ENCODE peak calls at places on chromosomes 2 and 18, in six cellular contexts. S is endothelial cell; V is AG08396; P is esophagus muscularis mucosa; G is activated T-helper 1 cell treated with anti-CD3 and anti-CD28 coated beads, Interleukin-12 subunit alpha, Interleukin-12 subunit beta, Interleukin-2, Interleukin-4 antibody, amounts not matched to agents 30 ng/mL and 10 ng/mL and 1 ng/mL, durations not matched to agents 14 hours and 24 hours and 36 hours; F is CD8-positive, alpha-beta T cell. H is an unnamed sample.

GRCh38 chr18:24421831-24422230 is 4.6 kb upstream of the IMPACT start:
- DNase-seq in S (no peak), V (no peak), P (no peak), G (no peak), F (no peak), H (no peak)

GRCh38 chr2:118987886-118988285 is 45.9 kb downstream of the MARCO start:
- DNase-seq in S (peak; percentile 1), V (no peak), P (no peak), G (no peak), F (no peak), H (no peak)

GRCh38 chr2:234808907-234809306 is 142.9 kb upstream of the SH3BP4 start:
- DNase-seq in S (no peak), V (no peak), P (no peak), G (no peak), F (no peak), H (no peak)

GRCh38 chr2:221100467-221101089 is 471.5 kb downstream of the EPHA4 start:
- DNase-seq in S (no peak), V (no peak), P (no peak), G (no peak), F (no peak), H (no peak)

GRCh38 chr2:144950874-144951560 is 431.1 kb upstream of the ZEB2 start:
- DNase-seq in S (no peak), V (peak; percentile 38), P (no peak), G (no peak), F (no peak), H (no peak)

GRCh38 chr2:641501-642430 is 35.4 kb downstream of the TMEM18 start:
- DNase-seq in S (no peak), V (no peak), P (peak; percentile 77), G (no peak), F (no peak), H (no peak)

GRCh38 chr2:20351555-20352229 is 1.0 kb upstream of the PUM2 start:
- DNase-seq in S (no peak), V (no peak), P (peak; percentile 92), G (no peak), F (no peak), H (no peak)

GRCh38 chr2:96842600-96842999 is 1.2 kb downstream of the ANKRD23 start:
- DNase-seq in S (no peak), V (no peak), P (no peak), G (no peak), F (no peak), H (no peak)

GRCh38 chr18:53944721-53945120 is 279.7 kb downstream of the MBD2 start:
- DNase-seq in S (peak; percentile 10), V (no peak), P (no peak), G (no peak), F (no peak), H (no peak)

GRCh38 chr2:239316562-239317465 is 84.0 kb downstream of the HDAC4 start:
- DNase-seq in S (no peak), V (peak; percentile 78), P (no peak), G (no peak), F (no peak), H (no peak)

GRCh38 chr2:205868773-205869333 is 186.6 kb downstream of the NRP2 start:
- DNase-seq in S (no peak), V (peak; percentile 24), P (no peak), G (peak; percentile 32), F (no peak), H (no peak)

GRCh38 chr2:51782874-51783765 is 751.2 kb upstream of the NRXN1 start:
- DNase-seq in S (no peak), V (no peak), P (no peak), G (no peak), F (no peak), H (no peak)

GRCh38 chr2:66897181-66897580 is 462.3 kb downstream of the MEIS1 start:
- DNase-seq in S (no peak), V (no peak), P (no peak), G (no peak), F (no peak), H (no peak)

GRCh38 chr2:239302808-239303557 is 97.8 kb downstream of the HDAC4 start:
- DNase-seq in S (no peak), V (no peak), P (no peak), G (no peak), F (no peak), H (no peak)

GRCh38 chr18:61719676-61720075 is 173.1 kb downstream of the RNF152 start:
- DNase-seq in S (peak; percentile 37), V (no peak), P (no peak), G (no peak), F (no peak), H (no peak)

GRCh38 chr18:9020221-9020620 is 82.3 kb upstream of the NDUFV2 start:
- DNase-seq in S (no peak), V (no peak), P (no peak), G (no peak), F (no peak), H (no peak)

GRCh38 chr2:222878877-222879601 is 18.2 kb downstream of the ACSL3 start:
- DNase-seq in S (no peak), V (no peak), P (no peak), G (no peak), F (no peak), H (no peak)

GRCh38 chr2:118881490-118882129 is 34.2 kb upstream of the EN1 start:
- DNase-seq in S (peak; percentile 83), V (peak; percentile 58), P (peak; percentile 60), G (peak; percentile 34), F (peak; percentile 31), H (peak; percentile 64)

GRCh38 chr2:7953184-7953583 is 728.7 kb upstream of the ID2 start:
- DNase-seq in S (no peak), V (no peak), P (no peak), G (no peak), F (no peak), H (no peak)

GRCh38 chr2:156331572-156332451 is 709 bp downstream of the NR4A2 start:
- DNase-seq in S (peak; percentile 70), V (peak; percentile 82), P (no peak), G (peak; percentile 23), F (no peak), H (peak; percentile 32)

GRCh38 chr2:96527052-96527964 is 9.2 kb upstream of the ARID5A start:
- DNase-seq in S (peak; percentile 59), V (peak; percentile 48), P (no peak), G (peak; percentile 70), F (no peak), H (no peak)

GRCh38 chr2:5932556-5933469 is 240.6 kb downstream of the SOX11 start:
- DNase-seq in S (no peak), V (no peak), P (peak; percentile 79), G (no peak), F (no peak), H (no peak)

GRCh38 chr2:68834737-68835136 is 36.5 kb downstream of the BMP10 start:
- DNase-seq in S (no peak), V (no peak), P (peak; percentile 29), G (no peak), F (no peak), H (no peak)

GRCh38 chr2:169895294-169895985 is 68.2 kb downstream of the UBR3 start:
- DNase-seq in S (no peak), V (peak; percentile 15), P (no peak), G (no peak), F (no peak), H (no peak)

GRCh38 chr2:120239488-120240287 is 13.0 kb upstream of the RALB start:
- DNase-seq in S (peak; percentile 76), V (peak; percentile 83), P (no peak), G (no peak), F (no peak), H (no peak)

GRCh38 chr2:20496069-20496468 is 49.2 kb downstream of the RHOB start:
- DNase-seq in S (no peak), V (peak; percentile 56), P (no peak), G (no peak), F (no peak), H (no peak)

GRCh38 chr18:73594749-73595148 is 552.9 kb downstream of the FBXO15 start:
- DNase-seq in S (no peak), V (peak; percentile 7), P (no peak), G (no peak), F (no peak), H (no peak)

GRCh38 chr2:70190413-70191243 is at the start of gene C2orf42:
- DNase-seq in S (peak; percentile 87), V (peak; percentile 96), P (peak; percentile 99), G (peak; percentile 95), F (peak; percentile 88), H (peak; percentile 91)

GRCh38 chr18:50816767-50817166 is 3.0 kb downstream of the MRO start:
- DNase-seq in S (no peak), V (no peak), P (no peak), G (no peak), F (no peak), H (no peak)

H was measured in T-cell.